ENCODE peak calls at places on chromosome 5, in five cellular contexts. J is IMR-90, N is neuronal stem cell, G is mesenchymal stem cell, F is H1. W is an unnamed sample. For H3K79me1, the result is how much of the 10 kb centered on the place peaks cover.

GRCh38 chr5:122586351-122586750 is 188.5 kb upstream of the SNX2 start:
- DNase-seq in J (peak), N (no peak), G (peak), F (no peak), W (no peak)

GRCh38 chr5:57532513-57533497 is 50.2 kb upstream of the ACTBL2 start:
- DNase-seq in J (peak), N (no peak), G (peak), F (no peak), W (no peak)

GRCh38 chr5:142295084-142295758 is 29.6 kb downstream of the SPRY4 start:
- DNase-seq in J (peak), N (no peak), G (peak), F (no peak), W (peak)

GRCh38 chr5:159582756-159583523 is 252.7 kb upstream of the IL12B start:
- DNase-seq in J (peak), N (no peak), G (peak), F (no peak), W (no peak)

GRCh38 chr5:169097374-169097831 is 203.5 kb downstream of the SLIT3 start:
- DNase-seq in J (peak), N (no peak), G (no peak), F (no peak), W (no peak)

GRCh38 chr5:82812575-82812974 is 264.6 kb downstream of the TMEM167A start:
- DNase-seq in J (peak), N (no peak), G (peak), F (no peak), W (no peak)

GRCh38 chr5:133839721-133840120 is 128.7 kb downstream of the C5orf15 start:
- DNase-seq in J (no peak), N (no peak), G (no peak), F (no peak), W (no peak)

GRCh38 chr5:109837226-109837861 is 147.6 kb downstream of the MAN2A1 start:
- DNase-seq in J (no peak), N (no peak), G (no peak), F (no peak), W (no peak)

GRCh38 chr5:134550271-134551214 is 25.1 kb downstream of the JADE2 start:
- DNase-seq in J (peak), N (no peak), G (no peak), F (no peak), W (no peak)

GRCh38 chr5:14696851-14697250 is 32.3 kb downstream of the OTULIN start:
- DNase-seq in J (no peak), N (no peak), G (no peak), F (no peak), W (no peak)
- H4K91ac ChIP-seq in J (no peak), N (no peak), G (no peak), F (no peak), W (no peak)

DNA sequence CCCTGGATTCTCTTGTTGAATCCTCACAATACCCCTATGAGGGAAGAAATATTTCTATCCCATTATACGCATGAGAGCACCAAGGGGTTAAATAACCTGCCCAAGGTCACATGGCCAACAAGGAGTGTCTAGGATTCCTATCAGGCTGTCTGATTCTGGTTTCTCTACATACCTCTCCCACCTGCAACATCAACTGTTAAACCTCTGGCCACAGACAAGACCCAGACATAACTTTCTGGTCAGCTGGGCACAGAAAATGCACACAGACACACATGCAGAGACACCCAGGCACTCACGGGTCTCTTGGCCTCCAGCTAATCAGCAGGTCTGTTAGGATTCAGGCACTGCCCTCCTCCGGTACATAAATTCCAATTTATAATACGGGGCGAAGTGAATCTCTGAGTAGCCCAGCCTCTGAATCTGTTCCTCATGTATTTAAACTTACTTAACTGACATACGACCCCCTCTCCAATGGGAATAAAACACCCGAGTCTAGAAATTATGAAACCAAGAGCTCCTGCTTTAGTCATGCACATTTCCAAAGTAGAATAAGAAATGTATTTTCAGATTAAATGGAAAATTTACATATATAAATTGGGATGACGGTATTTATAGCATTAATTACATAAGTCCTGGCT is 1.5 kb downstream of the SEPTIN8 start:
- DNase-seq in J (no peak), N (no peak), G (peak), F (no peak), W (no peak)
- H3K79me1 ChIP-seq in J (half or more), N (under half), G (under half), F (under half), W (under half)

GRCh38 chr5:151240891-151241290 is 12.1 kb upstream of the GM2A start:
- DNase-seq in J (no peak), N (no peak), G (no peak), F (no peak), W (no peak)
- H4K91ac ChIP-seq in J (no peak), N (no peak), G (no peak), F (no peak), W (no peak)

GRCh38 chr5:132772291-132773070 is 4.6 kb downstream of the SEPTIN8 start:
- DNase-seq in J (no peak), N (no peak), G (no peak), F (no peak), W (no peak)

GRCh38 chr5:132773601-132774355 is 3.3 kb downstream of the SEPTIN8 start:
- DNase-seq in J (no peak), N (no peak), G (no peak), F (no peak), W (no peak)

GRCh38 chr5:132770476-132771159 is 6.4 kb downstream of the SEPTIN8 start:
- DNase-seq in J (no peak), N (no peak), G (no peak), F (no peak), W (no peak)

GRCh38 chr5:132773114-132773513 is 3.9 kb downstream of the SEPTIN8 start:
- DNase-seq in J (no peak), N (no peak), G (no peak), F (no peak), W (no peak)

DNA sequence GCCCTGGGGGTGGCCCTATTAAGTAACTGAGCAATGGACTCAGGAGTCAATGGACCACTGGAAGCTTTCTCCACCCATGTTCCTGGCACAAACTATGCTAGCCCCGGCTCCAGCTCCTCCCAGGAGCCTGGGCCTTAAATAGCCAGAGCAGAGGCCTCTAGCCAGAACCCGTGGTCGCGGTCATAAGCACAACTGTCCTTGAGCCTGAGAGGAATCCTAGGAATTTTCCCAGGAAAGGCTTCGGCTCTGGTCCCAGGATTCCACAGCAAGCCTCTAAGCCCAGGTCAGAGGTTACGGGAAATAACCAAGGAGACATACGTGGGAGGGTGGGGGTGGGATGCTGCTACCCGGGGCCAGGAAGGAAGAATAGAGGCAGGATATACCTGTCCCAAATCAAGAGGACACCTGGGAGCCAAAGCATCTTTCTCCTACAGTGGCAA is 5.5 kb downstream of the SEPTIN8 start:
- DNase-seq in J (peak), N (no peak), G (peak), F (no peak), W (peak)
- H3K79me1 ChIP-seq in J (half or more), N (under half), G (half or more), F (under half), W (under half)

GRCh38 chr5:95668216-95668615 is 14.6 kb downstream of the SPATA9 start:
- DNase-seq in J (peak), N (no peak), G (no peak), F (no peak), W (no peak)

GRCh38 chr5:95667219-95667618 is 15.6 kb downstream of the SPATA9 start:
- DNase-seq in J (no peak), N (no peak), G (no peak), F (no peak), W (no peak)

GRCh38 chr5:95662946-95663345 is 16.4 kb downstream of the RFESD start:
- DNase-seq in J (no peak), N (no peak), G (no peak), F (no peak), W (no peak)

GRCh38 chr5:95667678-95668077 is 15.1 kb downstream of the SPATA9 start:
- DNase-seq in J (no peak), N (no peak), G (no peak), F (no peak), W (no peak)

DNA sequence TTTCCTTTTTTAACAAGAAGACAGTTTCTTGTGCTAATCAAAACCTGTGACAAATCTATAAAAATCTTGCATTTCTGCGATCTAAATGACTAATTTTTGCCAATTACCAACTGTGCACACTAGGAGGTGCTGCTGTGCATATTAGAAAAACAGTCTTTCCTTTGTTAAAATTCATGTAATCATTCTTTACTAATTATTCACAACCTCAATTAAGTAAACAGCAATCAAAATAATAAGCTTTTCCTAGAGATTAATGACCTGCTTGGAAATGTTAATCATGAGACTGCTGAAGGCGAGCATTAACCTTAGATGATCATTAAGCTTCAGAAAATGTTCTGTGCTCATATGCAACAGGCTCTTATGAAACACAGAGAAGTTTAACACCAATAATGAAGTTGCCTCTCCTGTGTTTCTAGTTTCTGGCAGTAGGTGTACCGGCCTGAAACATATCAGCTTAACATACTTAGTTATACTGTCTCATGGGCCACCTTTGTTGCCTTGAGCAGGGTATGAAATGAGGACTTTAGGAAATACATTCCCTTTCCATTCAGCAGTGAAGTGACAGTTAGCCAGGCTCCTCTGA is 17.7 kb downstream of the RFESD start:
- DNase-seq in J (peak), N (peak), G (peak), F (no peak), W (no peak)
- H4K91ac ChIP-seq in J (peak), N (no peak), G (no peak), F (no peak), W (no peak)

GRCh38 chr5:68423154-68423811 is 207.7 kb downstream of the PIK3R1 start:
- DNase-seq in J (no peak), N (no peak), G (peak), F (no peak), W (no peak)
- H3K79me1 ChIP-seq in J (under half), N (under half), G (under half), F (under half), W (under half)

DNA sequence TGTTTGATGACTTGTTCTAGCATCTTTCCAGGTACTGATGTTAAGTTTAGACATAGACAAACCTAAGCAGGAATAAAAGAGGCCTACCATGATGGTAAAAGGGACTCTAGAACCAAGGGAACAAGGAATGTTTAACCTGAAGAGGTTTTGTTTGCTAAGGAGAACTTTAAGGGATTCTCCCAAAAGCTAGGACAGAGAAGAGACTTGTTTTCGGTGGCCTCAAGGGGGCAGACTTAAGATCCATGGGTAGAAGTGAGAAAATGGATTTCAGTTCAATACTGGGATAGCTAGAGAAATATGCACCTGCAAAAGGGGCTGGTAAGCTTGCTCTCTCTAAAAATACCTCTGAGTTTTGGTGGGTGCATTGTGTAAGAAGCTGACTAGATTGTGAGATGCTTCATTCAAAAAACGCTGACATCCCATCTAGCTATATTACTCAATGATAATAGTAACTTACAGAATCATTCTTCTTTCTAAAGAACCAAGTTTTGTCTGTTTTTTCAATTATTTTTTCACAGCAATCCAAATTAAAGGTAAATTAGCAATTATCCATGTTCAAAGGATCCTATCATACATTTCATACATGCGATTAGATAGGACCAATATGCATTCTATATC is 5.5 kb upstream of the ADRB2 start:
- DNase-seq in J (peak), N (peak), G (peak), F (no peak), W (no peak)
- H4K91ac ChIP-seq in J (no peak), N (no peak), G (no peak), F (no peak), W (no peak)

GRCh38 chr5:101176605-101177004 is 273.5 kb upstream of the ST8SIA4 start:
- DNase-seq in J (no peak), N (no peak), G (no peak), F (no peak), W (no peak)
- H3K79me1 ChIP-seq in J (under half), N (under half), G (under half), F (under half), W (under half)

GRCh38 chr5:115842952-115843351 is 1.2 kb downstream of the AP3S1 start:
- DNase-seq in J (no peak), N (no peak), G (no peak), F (no peak), W (no peak)

GRCh38 chr5:115842089-115842881 is 550 bp downstream of the AP3S1 start:
- DNase-seq in J (no peak), N (no peak), G (peak), F (no peak), W (no peak)

GRCh38 chr5:115840825-115841224 is 540 bp downstream of the ATG12 start:
- DNase-seq in J (no peak), N (no peak), G (peak), F (no peak), W (no peak)

GRCh38 chr5:115843444-115844130 is 1.9 kb downstream of the AP3S1 start:
- DNase-seq in J (no peak), N (no peak), G (no peak), F (no peak), W (no peak)

GRCh38 chr5:115841382-115842088 is at the start of the genes AP3S1 and ATG12:
- DNase-seq in J (peak), N (peak), G (peak), F (peak), W (peak)
- H4K91ac ChIP-seq in J (peak), N (no peak), G (peak), F (peak), W (no peak)